ENCODE peak calls at places on chromosomes 2 and 18, in seven cellular contexts. R, D, A, K, T, Y and Q are unnamed samples.

GRCh38 chr2:44768438-44769236 is 172.9 kb upstream of the SIX3 start:
- DNase-seq in R (peak; percentile 61), K (no peak), D (no peak), Y (no peak), A (no peak), T (no peak), Q (no peak)

GRCh38 chr18:8406486-8407250 is 202.6 kb upstream of the RAB12 start:
- DNase-seq in Y (no peak), R (no peak), T (no peak), K (no peak), D (no peak), A (no peak), Q (no peak)

GRCh38 chr18:5239447-5239846 is 42.4 kb upstream of the AKAIN1 start:
- DNase-seq in R (no peak), A (no peak), Y (no peak), D (no peak), K (no peak), T (no peak), Q (no peak)

GRCh38 chr2:10222-10875 is 36.0 kb downstream of the FAM110C start:
- DNase-seq in T (no peak), R (no peak), K (peak; percentile 32), D (no peak), A (no peak), Y (peak; percentile 81), Q (no peak)

GRCh38 chr18:28789460-28789859 is 612.5 kb upstream of the CDH2 start:
- DNase-seq in T (no peak), D (no peak), R (no peak), A (no peak), K (no peak), Y (no peak), Q (no peak)

GRCh38 chr18:35378206-35378795 is 1.2 kb upstream of the ZNF396 start:
- DNase-seq in Y (no peak), A (peak; percentile 47), K (peak; percentile 15), D (no peak), T (peak; percentile 53), R (no peak), Q (no peak)

GRCh38 chr18:59448546-59448945 is 89.5 kb upstream of the LMAN1 start:
- DNase-seq in T (no peak), A (peak; percentile 51), R (no peak), D (no peak), K (no peak), Y (no peak), Q (no peak)

GRCh38 chr2:31297751-31298150 is 63.8 kb downstream of the EHD3 start:
- DNase-seq in Y (no peak), D (peak; percentile 56), K (peak; percentile 58), T (peak; percentile 27), R (no peak), A (peak; percentile 83), Q (no peak)

GRCh38 chr2:207337234-207338219 is 171.8 kb upstream of the KLF7 start:
- DNase-seq in T (peak; percentile 100), A (peak; percentile 100), Y (no peak), R (no peak), K (peak; percentile 68), D (peak; percentile 53), Q (no peak)

GRCh38 chr2:112938904-112939303 is 27.9 kb downstream of the IL37 start:
- DNase-seq in T (peak; percentile 53), D (peak; percentile 37), R (no peak), A (peak; percentile 80), K (peak; percentile 28), Y (no peak), Q (no peak)

GRCh38 chr2:239926587-239927234 is 98.4 kb downstream of the NDUFA10 start:
- DNase-seq in D (no peak), R (no peak), Y (peak; percentile 3), T (no peak), A (no peak), K (peak; percentile 79), Q (no peak)

DNA sequence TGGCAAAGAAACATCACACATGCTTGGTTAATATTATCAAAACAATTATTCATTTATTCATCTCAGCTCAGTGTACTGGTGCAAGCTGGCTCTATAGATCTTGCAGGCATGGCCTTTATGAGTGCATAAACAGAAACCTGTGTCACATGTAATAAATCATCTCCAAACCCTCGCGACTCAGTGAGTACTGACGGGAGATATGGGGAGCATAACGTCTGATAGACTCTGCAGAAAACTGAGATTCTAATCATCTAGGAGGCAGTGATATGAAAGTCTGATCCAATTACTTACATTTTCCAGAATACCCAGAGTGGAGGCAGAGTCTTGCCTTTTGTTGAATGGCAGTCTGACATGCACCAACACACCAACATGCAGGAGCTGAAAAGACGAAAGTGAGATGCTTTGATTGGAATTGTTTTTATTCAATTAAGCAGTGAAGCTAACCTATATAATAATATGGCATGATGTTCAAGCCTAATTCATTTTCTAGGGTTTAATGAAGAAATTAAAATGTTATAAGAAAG is 416.8 kb downstream of the RNF144A start:
- DNase-seq in D (no peak), R (no peak), A (no peak), T (no peak), K (no peak), Y (no peak), Q (no peak)
- TF ChIP-seq CTCF in D (no peak), R (no peak), A (no peak), T (no peak), K (no peak), Y (no peak), Q (no peak)

GRCh38 chr2:217510790-217511291 is 492.0 kb downstream of the TNS1 start:
- DNase-seq in A (peak; percentile 84), D (peak; percentile 57), T (peak; percentile 46), R (peak; percentile 90), K (peak; percentile 84), Y (no peak), Q (peak; percentile 74)
- TF ChIP-seq CTCF in A (peak; percentile 84), D (peak; percentile 60), T (peak; percentile 92), R (peak; percentile 88), K (peak; percentile 65), Y (peak; percentile 71), Q (peak; percentile 71)

DNA sequence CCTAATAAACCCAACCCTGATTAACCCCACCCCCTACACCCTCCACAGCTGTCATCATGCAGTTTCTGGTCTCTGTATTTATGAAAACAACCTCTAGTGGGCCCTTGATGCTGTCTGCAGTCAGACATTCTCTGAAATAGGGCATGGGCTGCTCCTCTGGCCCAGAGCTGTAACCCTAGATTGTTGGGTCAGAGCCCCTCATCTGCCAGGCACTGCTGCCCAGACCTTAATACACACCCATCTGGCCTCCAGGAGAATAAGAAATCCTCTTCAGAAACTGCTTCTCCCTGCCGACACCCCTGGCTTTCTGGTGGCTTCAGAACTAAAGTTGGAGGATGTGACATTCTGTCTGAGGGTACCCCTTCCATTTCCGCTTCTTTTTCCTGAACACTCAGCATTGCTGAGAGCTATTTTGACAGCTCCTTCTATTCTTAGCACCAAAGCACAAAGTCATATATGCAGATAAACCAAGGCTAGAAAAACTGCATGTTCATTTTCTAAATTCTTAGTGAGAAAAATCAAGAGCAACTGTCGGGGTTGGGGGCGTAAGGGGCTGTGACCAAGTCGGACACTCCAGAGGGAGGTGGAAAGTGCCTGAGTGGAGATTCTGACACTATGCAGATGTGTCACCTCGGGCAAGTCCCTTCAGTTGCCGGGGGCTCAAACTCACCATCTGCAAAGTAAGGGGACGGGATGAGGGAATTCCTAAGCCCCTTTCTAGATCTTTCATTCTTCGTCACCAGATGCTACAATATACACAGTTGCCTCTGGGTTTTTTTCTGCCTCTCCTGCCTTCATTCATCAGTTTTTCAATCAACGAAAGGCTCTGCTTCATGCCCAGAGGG is 28.7 kb downstream of the SRSF7 start:
- DNase-seq in R (no peak), T (no peak), A (no peak), D (no peak), Y (no peak), K (no peak), Q (peak; percentile 56)
- TF ChIP-seq CTCF in R (no peak), T (peak; percentile 5), A (no peak), D (no peak), Y (no peak), K (no peak), Q (no peak)

GRCh38 chr2:61134141-61134540 is 27.8 kb upstream of the C2orf74 start:
- DNase-seq in D (no peak), T (no peak), R (no peak), Y (no peak), K (no peak), A (no peak), Q (no peak)
- TF ChIP-seq CTCF in D (no peak), T (no peak), R (no peak), Y (no peak), K (no peak), A (no peak), Q (no peak)

DNA sequence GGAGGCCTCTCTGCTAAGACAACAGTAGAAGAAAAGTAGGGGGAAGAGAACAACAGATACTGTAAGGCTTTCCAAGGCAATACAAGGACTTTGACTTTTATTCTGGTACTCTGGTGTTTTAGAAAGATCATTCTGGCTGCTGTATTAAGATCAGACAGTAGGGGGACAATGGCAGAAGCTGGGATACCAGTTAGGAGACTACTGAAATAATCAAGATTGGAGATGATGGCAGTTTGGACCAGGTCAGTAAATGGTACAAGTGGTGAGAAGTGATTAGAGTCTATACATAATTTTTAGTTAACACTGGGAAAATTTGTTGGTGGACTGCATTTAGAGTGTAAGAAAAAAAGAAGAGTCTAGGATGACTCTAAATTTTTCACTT is 139.7 kb downstream of the ROCK1 start:
- DNase-seq in D (no peak), A (peak; percentile 41), R (peak; percentile 65), Y (no peak), K (peak; percentile 49), T (no peak), Q (peak; percentile 17)
- TF ChIP-seq CTCF in D (peak; percentile 47), A (peak; percentile 68), R (peak; percentile 34), Y (peak; percentile 21), K (peak; percentile 45), T (peak; percentile 65), Q (peak; percentile 30)

GRCh38 chr2:200483729-200484198 is 26.1 kb downstream of the KCTD18 start:
- DNase-seq in K (peak; percentile 62), D (no peak), R (peak; percentile 88), Y (no peak), T (peak; percentile 38), A (peak; percentile 86), Q (peak; percentile 52)
- TF ChIP-seq CTCF in K (peak; percentile 62), D (peak; percentile 67), R (peak; percentile 94), Y (peak; percentile 32), T (peak; percentile 85), A (peak; percentile 88), Q (peak; percentile 80)

DNA sequence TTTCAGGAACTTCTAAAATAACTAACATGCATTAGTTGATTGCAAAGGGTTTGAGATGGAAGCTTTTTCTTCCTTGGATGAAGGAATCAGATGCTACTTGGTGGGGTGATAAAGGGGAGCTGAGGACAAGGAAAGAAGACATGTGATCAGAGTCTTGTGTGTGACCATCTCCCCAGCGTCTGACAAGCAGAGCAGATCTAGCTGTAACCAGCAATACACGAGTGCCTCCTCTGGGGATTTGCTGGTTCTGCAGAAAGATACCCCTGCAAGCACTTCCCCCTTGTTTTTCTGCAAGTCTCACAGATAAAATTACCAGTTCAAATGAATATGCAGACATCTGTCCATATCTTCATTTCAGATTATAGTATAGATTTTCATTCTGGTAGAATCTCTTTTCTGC is 2.7 kb downstream of the CDH7 start:
- DNase-seq in Y (no peak), A (peak; percentile 50), D (peak; percentile 9), K (peak; percentile 68), R (peak; percentile 86), T (no peak), Q (no peak)
- TF ChIP-seq CTCF in Y (no peak), A (peak; percentile 64), D (peak; percentile 69), K (peak; percentile 48), R (peak; percentile 87), T (peak; percentile 28), Q (peak; percentile 30)